ENCODE peak calls at places on chromosomes 13 and 19, in seven cellular contexts. One of them, this sample, is unnamed.

GRCh38 chr13:43348397-43348796 is 325.0 kb downstream of the DNAJC15 start:
- DNase-seq in foreskin keratinocyte: peak; percentile 82
- DNase-seq in pancreas: no peak
- DNase-seq in gastrocnemius medialis: no peak
- DNase-seq in ovary: no peak
- DNase-seq in suprapubic skin: no peak
- DNase-seq in neural progenitor cell: no peak
- DNase-seq in this sample: no peak

GRCh38 chr13:34678154-34678553 is 263.9 kb upstream of the NBEA start:
- DNase-seq in gastrocnemius medialis: no peak
- DNase-seq in ovary: no peak
- DNase-seq in suprapubic skin: no peak
- DNase-seq in foreskin keratinocyte: peak; percentile 33
- DNase-seq in neural progenitor cell: no peak
- DNase-seq in pancreas: no peak
- DNase-seq in this sample: no peak

GRCh38 chr13:68697551-68697950 is 1410.1 kb upstream of the ATXN8OS start:
- DNase-seq in pancreas: no peak
- DNase-seq in gastrocnemius medialis: no peak
- DNase-seq in ovary: no peak
- DNase-seq in foreskin keratinocyte: no peak
- DNase-seq in neural progenitor cell: no peak
- DNase-seq in suprapubic skin: no peak
- DNase-seq in this sample: no peak

GRCh38 chr13:59398127-59398526 is 765.6 kb downstream of the DIAPH3 start:
- DNase-seq in neural progenitor cell: no peak
- DNase-seq in pancreas: no peak
- DNase-seq in foreskin keratinocyte: no peak
- DNase-seq in ovary: no peak
- DNase-seq in gastrocnemius medialis: no peak
- DNase-seq in suprapubic skin: no peak
- DNase-seq in this sample: no peak

GRCh38 chr19:40705362-40705651 is 11.4 kb downstream of the COQ8B start:
- DNase-seq in foreskin keratinocyte: no peak
- DNase-seq in pancreas: no peak
- DNase-seq in neural progenitor cell: no peak
- DNase-seq in suprapubic skin: no peak
- DNase-seq in ovary: no peak
- DNase-seq in gastrocnemius medialis: no peak
- DNase-seq in this sample: no peak

GRCh38 chr13:44153536-44153935 is 220.1 kb upstream of the SERP2 start:
- DNase-seq in foreskin keratinocyte: no peak
- DNase-seq in suprapubic skin: no peak
- DNase-seq in ovary: no peak
- DNase-seq in pancreas: no peak
- DNase-seq in neural progenitor cell: no peak
- DNase-seq in gastrocnemius medialis: no peak
- DNase-seq in this sample: no peak

GRCh38 chr19:11296264-11296663 is 304 bp downstream of the TSPAN16 start:
- DNase-seq in pancreas: no peak
- DNase-seq in gastrocnemius medialis: peak; percentile 16
- DNase-seq in ovary: no peak
- DNase-seq in suprapubic skin: no peak
- DNase-seq in foreskin keratinocyte: no peak
- DNase-seq in neural progenitor cell: no peak
- DNase-seq in this sample: peak; percentile 59

GRCh38 chr19:52638601-52639000 is 446 bp upstream of the ZNF83 start:
- DNase-seq in foreskin keratinocyte: no peak
- DNase-seq in suprapubic skin: no peak
- DNase-seq in neural progenitor cell: no peak
- DNase-seq in pancreas: peak; percentile 24
- DNase-seq in gastrocnemius medialis: no peak
- DNase-seq in ovary: peak; percentile 53
- DNase-seq in this sample: peak; percentile 43

GRCh38 chr19:33275559-33275932 is 26.8 kb downstream of the CEBPA start:
- DNase-seq in neural progenitor cell: no peak
- DNase-seq in foreskin keratinocyte: no peak
- DNase-seq in pancreas: no peak
- DNase-seq in gastrocnemius medialis: no peak
- DNase-seq in ovary: no peak
- DNase-seq in suprapubic skin: no peak
- DNase-seq in this sample: no peak
- H3K4me1 ChIP-seq in neural progenitor cell: peaks cover 50% of the 10 kb centered on the region
- H3K4me1 ChIP-seq in foreskin keratinocyte: peaks cover 5% of the 10 kb centered on the region
- H3K4me1 ChIP-seq in pancreas: no peaks in the 10 kb centered on the region
- H3K4me1 ChIP-seq in gastrocnemius medialis: no peaks in the 10 kb centered on the region
- H3K4me1 ChIP-seq in ovary: no peaks in the 10 kb centered on the region
- H3K4me1 ChIP-seq in suprapubic skin: peaks cover 29% of the 10 kb centered on the region
- H3K4me1 ChIP-seq in this sample: peaks cover 5% of the 10 kb centered on the region

DNA sequence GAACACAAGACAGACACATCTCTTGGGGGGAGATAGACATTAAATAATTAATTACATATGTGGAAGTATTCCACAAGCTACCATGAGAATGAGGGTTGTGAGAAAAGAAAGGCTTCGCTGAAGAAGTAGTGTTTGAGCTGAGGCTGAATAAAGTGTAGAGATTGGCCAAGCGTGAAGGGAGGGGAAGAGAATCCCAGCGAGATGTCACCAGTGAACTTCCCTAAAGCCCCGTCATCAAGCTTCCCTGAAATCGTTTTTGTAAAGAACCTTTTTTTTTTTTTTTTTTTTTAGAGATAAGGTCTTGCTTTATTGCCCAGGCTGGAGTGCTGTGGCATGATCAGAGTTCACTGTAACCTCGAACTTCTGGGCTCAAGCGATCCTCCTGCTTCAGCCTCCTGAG is 235.2 kb downstream of the KCNRG start:
- DNase-seq in ovary: no peak
- DNase-seq in pancreas: no peak
- DNase-seq in suprapubic skin: no peak
- DNase-seq in neural progenitor cell: no peak
- DNase-seq in foreskin keratinocyte: no peak
- DNase-seq in gastrocnemius medialis: no peak
- DNase-seq in this sample: no peak
- H3K27me3 ChIP-seq in ovary: no peaks in the 10 kb centered on the region
- H3K27me3 ChIP-seq in pancreas: peaks cover 2% of the 10 kb centered on the region
- H3K27me3 ChIP-seq in suprapubic skin: no peaks in the 10 kb centered on the region
- H3K27me3 ChIP-seq in neural progenitor cell: no peaks in the 10 kb centered on the region
- H3K27me3 ChIP-seq in foreskin keratinocyte: peaks cover 71% of the 10 kb centered on the region
- H3K27me3 ChIP-seq in gastrocnemius medialis: no peaks in the 10 kb centered on the region
- H3K27me3 ChIP-seq in this sample: no peaks in the 10 kb centered on the region

GRCh38 chr13:33205224-33205623 is 80.3 kb downstream of the STARD13 start:
- DNase-seq in neural progenitor cell: no peak
- DNase-seq in pancreas: no peak
- DNase-seq in ovary: no peak
- DNase-seq in suprapubic skin: no peak
- DNase-seq in gastrocnemius medialis: no peak
- DNase-seq in foreskin keratinocyte: no peak
- DNase-seq in this sample: no peak
- H3K4me1 ChIP-seq in neural progenitor cell: peaks cover 6% of the 10 kb centered on the region
- H3K4me1 ChIP-seq in pancreas: peaks cover 48% of the 10 kb centered on the region
- H3K4me1 ChIP-seq in ovary: peaks cover 10% of the 10 kb centered on the region
- H3K4me1 ChIP-seq in suprapubic skin: peaks cover 53% of the 10 kb centered on the region
- H3K4me1 ChIP-seq in gastrocnemius medialis: peaks cover 42% of the 10 kb centered on the region
- H3K4me1 ChIP-seq in foreskin keratinocyte: peaks cover 17% of the 10 kb centered on the region
- H3K4me1 ChIP-seq in this sample: no peaks in the 10 kb centered on the region

DNA sequence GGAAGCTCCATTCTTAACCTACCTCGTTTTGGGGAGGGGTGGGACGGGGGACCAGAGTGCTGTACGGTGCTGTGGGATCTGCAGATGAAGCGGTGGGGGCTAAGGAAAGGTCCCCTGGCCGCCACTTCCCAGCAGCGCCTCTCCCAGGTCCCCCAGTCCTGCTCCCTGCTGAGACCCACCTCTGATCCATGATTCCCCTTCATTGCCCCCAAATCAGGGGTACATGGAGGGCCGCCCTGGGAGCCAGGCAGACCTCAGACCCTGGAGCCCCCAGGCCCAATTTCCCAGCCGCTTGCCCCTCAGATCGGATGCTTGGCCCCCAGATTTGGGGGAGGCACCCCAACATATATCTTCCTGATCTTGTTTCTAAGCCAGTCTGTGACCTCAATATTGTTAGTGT is 3.8 kb upstream of the FAM98C start:
- DNase-seq in ovary: no peak
- DNase-seq in foreskin keratinocyte: no peak
- DNase-seq in pancreas: no peak
- DNase-seq in suprapubic skin: no peak
- DNase-seq in neural progenitor cell: no peak
- DNase-seq in gastrocnemius medialis: no peak
- DNase-seq in this sample: no peak
- H3K27me3 ChIP-seq in ovary: no peaks in the 10 kb centered on the region
- H3K27me3 ChIP-seq in foreskin keratinocyte: peaks cover 3% of the 10 kb centered on the region
- H3K27me3 ChIP-seq in pancreas: no peaks in the 10 kb centered on the region
- H3K27me3 ChIP-seq in suprapubic skin: peaks cover 41% of the 10 kb centered on the region
- H3K27me3 ChIP-seq in neural progenitor cell: peaks cover 48% of the 10 kb centered on the region
- H3K27me3 ChIP-seq in gastrocnemius medialis: peaks cover 50% of the 10 kb centered on the region
- H3K27me3 ChIP-seq in this sample: peaks cover 13% of the 10 kb centered on the region

GRCh38 chr13:40639226-40639681 is 27.2 kb downstream of the FOXO1 start:
- DNase-seq in gastrocnemius medialis: peak; percentile 34
- DNase-seq in ovary: no peak
- DNase-seq in neural progenitor cell: no peak
- DNase-seq in foreskin keratinocyte: no peak
- DNase-seq in pancreas: no peak
- DNase-seq in suprapubic skin: no peak
- DNase-seq in this sample: no peak
- H3K4me1 ChIP-seq in gastrocnemius medialis: peaks cover 99% of the 10 kb centered on the region
- H3K4me1 ChIP-seq in ovary: peaks cover 28% of the 10 kb centered on the region
- H3K4me1 ChIP-seq in neural progenitor cell: peaks cover 29% of the 10 kb centered on the region
- H3K4me1 ChIP-seq in foreskin keratinocyte: peaks cover 4% of the 10 kb centered on the region
- H3K4me1 ChIP-seq in pancreas: peaks cover 8% of the 10 kb centered on the region
- H3K4me1 ChIP-seq in suprapubic skin: peaks cover 40% of the 10 kb centered on the region
- H3K4me1 ChIP-seq in this sample: peaks cover 4% of the 10 kb centered on the region

GRCh38 chr19:45953676-45954075 is 20.0 kb downstream of the NOVA2 start:
- DNase-seq in suprapubic skin: no peak
- DNase-seq in ovary: no peak
- DNase-seq in neural progenitor cell: no peak
- DNase-seq in foreskin keratinocyte: no peak
- DNase-seq in gastrocnemius medialis: no peak
- DNase-seq in pancreas: no peak
- DNase-seq in this sample: no peak
- H3K27me3 ChIP-seq in suprapubic skin: peaks cover 44% of the 10 kb centered on the region
- H3K27me3 ChIP-seq in ovary: no peaks in the 10 kb centered on the region
- H3K27me3 ChIP-seq in neural progenitor cell: no peaks in the 10 kb centered on the region
- H3K27me3 ChIP-seq in foreskin keratinocyte: peaks cover 13% of the 10 kb centered on the region
- H3K27me3 ChIP-seq in gastrocnemius medialis: peaks cover 21% of the 10 kb centered on the region
- H3K27me3 ChIP-seq in pancreas: no peaks in the 10 kb centered on the region
- H3K27me3 ChIP-seq in this sample: no peaks in the 10 kb centered on the region

GRCh38 chr19:49113762-49114629 is at the start of gene LIN7B:
- DNase-seq in neural progenitor cell: peak; percentile 84
- DNase-seq in gastrocnemius medialis: no peak
- DNase-seq in foreskin keratinocyte: peak; percentile 50
- DNase-seq in pancreas: peak; percentile 54
- DNase-seq in ovary: peak; percentile 81
- DNase-seq in suprapubic skin: no peak
- DNase-seq in this sample: peak; percentile 40
- H3K4me1 ChIP-seq in neural progenitor cell: peaks cover 4% of the 10 kb centered on the region
- H3K4me1 ChIP-seq in gastrocnemius medialis: peaks cover 28% of the 10 kb centered on the region
- H3K4me1 ChIP-seq in foreskin keratinocyte: peaks cover 5% of the 10 kb centered on the region
- H3K4me1 ChIP-seq in pancreas: no peaks in the 10 kb centered on the region
- H3K4me1 ChIP-seq in ovary: peaks cover 16% of the 10 kb centered on the region
- H3K4me1 ChIP-seq in suprapubic skin: peaks cover 50% of the 10 kb centered on the region
- H3K4me1 ChIP-seq in this sample: no peaks in the 10 kb centered on the region

GRCh38 chr19:7924241-7924640 is 1.7 kb downstream of the CTXN1 start:
- DNase-seq in pancreas: no peak
- DNase-seq in suprapubic skin: no peak
- DNase-seq in gastrocnemius medialis: no peak
- DNase-seq in neural progenitor cell: no peak
- DNase-seq in foreskin keratinocyte: no peak
- DNase-seq in ovary: no peak
- DNase-seq in this sample: no peak
- H3K27me3 ChIP-seq in pancreas: no peaks in the 10 kb centered on the region
- H3K27me3 ChIP-seq in suprapubic skin: peaks cover under 1% of the 10 kb centered on the region
- H3K27me3 ChIP-seq in gastrocnemius medialis: no peaks in the 10 kb centered on the region
- H3K27me3 ChIP-seq in neural progenitor cell: peaks cover 6% of the 10 kb centered on the region
- H3K27me3 ChIP-seq in foreskin keratinocyte: peaks cover 5% of the 10 kb centered on the region
- H3K27me3 ChIP-seq in ovary: no peaks in the 10 kb centered on the region
- H3K27me3 ChIP-seq in this sample: no peaks in the 10 kb centered on the region

DNA sequence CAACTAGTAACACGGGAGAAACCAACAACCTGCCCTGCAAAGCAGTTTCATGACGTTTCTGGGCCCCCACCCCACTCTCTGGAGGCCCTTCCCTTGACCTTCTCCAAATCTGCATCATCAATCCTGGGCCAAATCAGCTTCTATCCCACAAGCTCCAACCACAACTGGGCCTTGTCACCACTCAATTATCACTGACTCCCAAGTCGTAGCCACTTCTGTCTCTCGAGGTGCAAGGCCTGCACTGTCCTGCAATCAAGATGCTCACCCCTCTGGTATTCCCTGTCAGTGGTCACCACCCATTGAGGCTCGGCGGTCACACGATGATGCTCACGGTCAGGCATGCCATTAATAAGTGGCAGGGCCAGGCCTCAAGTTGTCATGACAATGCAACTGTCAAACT is 7.4 kb downstream of the ELAVL1 start:
- DNase-seq in foreskin keratinocyte: no peak
- DNase-seq in pancreas: no peak
- DNase-seq in ovary: no peak
- DNase-seq in gastrocnemius medialis: no peak
- DNase-seq in suprapubic skin: no peak
- DNase-seq in neural progenitor cell: no peak
- DNase-seq in this sample: no peak
- H3K4me1 ChIP-seq in foreskin keratinocyte: peaks cover 8% of the 10 kb centered on the region
- H3K4me1 ChIP-seq in pancreas: peaks cover 6% of the 10 kb centered on the region
- H3K4me1 ChIP-seq in ovary: peaks cover 17% of the 10 kb centered on the region
- H3K4me1 ChIP-seq in gastrocnemius medialis: peaks cover 58% of the 10 kb centered on the region
- H3K4me1 ChIP-seq in suprapubic skin: peaks cover 44% of the 10 kb centered on the region
- H3K4me1 ChIP-seq in neural progenitor cell: peaks cover 19% of the 10 kb centered on the region
- H3K4me1 ChIP-seq in this sample: peaks cover 18% of the 10 kb centered on the region

GRCh38 chr19:28715157-28715556 is 497.8 kb downstream of the UQCRFS1 start:
- DNase-seq in pancreas: no peak
- DNase-seq in gastrocnemius medialis: no peak
- DNase-seq in ovary: no peak
- DNase-seq in neural progenitor cell: no peak
- DNase-seq in foreskin keratinocyte: no peak
- DNase-seq in suprapubic skin: no peak
- DNase-seq in this sample: no peak

GRCh38 chr19:28710278-28710677 is 502.7 kb downstream of the UQCRFS1 start:
- DNase-seq in neural progenitor cell: peak; percentile 73
- DNase-seq in foreskin keratinocyte: peak; percentile 48
- DNase-seq in suprapubic skin: no peak
- DNase-seq in pancreas: no peak
- DNase-seq in ovary: no peak
- DNase-seq in gastrocnemius medialis: no peak
- DNase-seq in this sample: no peak

GRCh38 chr19:28706693-28707092 is 506.3 kb downstream of the UQCRFS1 start:
- DNase-seq in suprapubic skin: no peak
- DNase-seq in foreskin keratinocyte: no peak
- DNase-seq in ovary: no peak
- DNase-seq in pancreas: no peak
- DNase-seq in neural progenitor cell: no peak
- DNase-seq in gastrocnemius medialis: no peak
- DNase-seq in this sample: no peak

GRCh38 chr19:28711401-28711800 is 501.6 kb downstream of the UQCRFS1 start:
- DNase-seq in pancreas: no peak
- DNase-seq in ovary: no peak
- DNase-seq in suprapubic skin: no peak
- DNase-seq in neural progenitor cell: no peak
- DNase-seq in gastrocnemius medialis: no peak
- DNase-seq in foreskin keratinocyte: no peak
- DNase-seq in this sample: no peak
- H3K27me3 ChIP-seq in pancreas: no peaks in the 10 kb centered on the region
- H3K27me3 ChIP-seq in ovary: no peaks in the 10 kb centered on the region
- H3K27me3 ChIP-seq in suprapubic skin: no peaks in the 10 kb centered on the region
- H3K27me3 ChIP-seq in neural progenitor cell: no peaks in the 10 kb centered on the region
- H3K27me3 ChIP-seq in gastrocnemius medialis: no peaks in the 10 kb centered on the region
- H3K27me3 ChIP-seq in foreskin keratinocyte: no peaks in the 10 kb centered on the region
- H3K27me3 ChIP-seq in this sample: no peaks in the 10 kb centered on the region

This sample was measured in uterus.